ENCODE peak calls at places on chromosomes 7 and 10, in seven cellular contexts. Y is kidney tubule cell; D is MCF 10A; I is activated T-cell treated with anti-CD3 and anti-CD28 coated beads, Interleukin-2, amount 50 U/mL, for 48 hours; C is fibroblast of mammary gland; W is H7; H is NCI-H1105. R is an unnamed sample.

GRCh38 chr7:33849961-33850559 is 55.3 kb upstream of the BMPER start:
- DNase-seq in H (no peak), C (no peak), I (no peak), Y (no peak), D (no peak), W (no peak), R (no peak)

GRCh38 chr7:23358152-23358674 is 59.1 kb downstream of the MALSU1 start:
- DNase-seq in C (no peak), Y (no peak), D (no peak), W (no peak), H (no peak), I (no peak), R (no peak)

GRCh38 chr10:29736325-29737208 is 101.8 kb upstream of the SVIL start:
- DNase-seq in C (no peak), I (peak; percentile 30), D (peak; percentile 47), H (peak; percentile 12), Y (peak; percentile 81), W (peak; percentile 93), R (peak; percentile 56)

GRCh38 chr10:37535459-37536246 is 321.8 kb downstream of the ZNF248 start:
- DNase-seq in H (no peak), Y (peak; percentile 30), I (no peak), W (peak; percentile 8), D (no peak), C (no peak), R (no peak)

GRCh38 chr7:7862393-7862792 is 106.2 kb upstream of the GLCCI1 start:
- DNase-seq in W (no peak), C (no peak), I (no peak), Y (peak; percentile 45), H (no peak), D (no peak), R (no peak)

GRCh38 chr7:107643938-107644703 is 16.5 kb upstream of the SLC26A4 start:
- DNase-seq in H (no peak), I (no peak), D (no peak), W (no peak), C (no peak), Y (no peak), R (peak; percentile 23)

GRCh38 chr7:39399976-39400375 is 166.2 kb upstream of the YAE1 start:
- DNase-seq in W (no peak), I (no peak), Y (no peak), D (no peak), C (no peak), H (no peak), R (no peak)

GRCh38 chr10:114441107-114441506 is 36.8 kb upstream of the AFAP1L2 start:
- DNase-seq in H (no peak), W (no peak), C (no peak), Y (no peak), D (no peak), I (no peak), R (no peak)

GRCh38 chr10:70603439-70603778 is 868 bp upstream of the PRF1 start:
- DNase-seq in W (no peak), C (no peak), H (no peak), I (peak; percentile 59), D (no peak), Y (no peak), R (no peak)

GRCh38 chr7:157037028-157037427 is 26.6 kb upstream of the MNX1 start:
- DNase-seq in D (no peak), Y (no peak), C (no peak), W (no peak), I (no peak), H (no peak), R (no peak)

GRCh38 chr7:7567898-7568531 is 1.3 kb downstream of the MIOS start:
- DNase-seq in D (peak; percentile 5), H (peak; percentile 13), Y (no peak), C (no peak), I (no peak), W (no peak), R (no peak)

GRCh38 chr10:48377751-48378585 is 71.5 kb downstream of the MAPK8 start:
- DNase-seq in C (peak; percentile 13), W (no peak), Y (peak; percentile 92), D (no peak), H (no peak), I (no peak), R (no peak)

GRCh38 chr10:114367041-114367675 is 37.1 kb downstream of the AFAP1L2 start:
- DNase-seq in D (no peak), I (no peak), W (no peak), C (peak; percentile 36), H (no peak), Y (peak; percentile 43), R (no peak)

GRCh38 chr7:151056286-151057037 is 1.2 kb downstream of the CDK5 start:
- DNase-seq in D (no peak), C (no peak), I (no peak), Y (peak; percentile 26), H (no peak), W (peak; percentile 89), R (no peak)

GRCh38 chr7:158805937-158806336 is 23.4 kb downstream of the ESYT2 start:
- DNase-seq in H (no peak), C (no peak), Y (peak; percentile 13), W (no peak), D (no peak), I (no peak), R (no peak)

GRCh38 chr10:63711866-63712716 is 190.9 kb downstream of the REEP3 start:
- DNase-seq in Y (peak; percentile 97), W (no peak), D (peak; percentile 100), H (peak; percentile 88), I (no peak), C (peak; percentile 100), R (peak; percentile 93)

GRCh38 chr10:128747556-128748335 is 621.5 kb upstream of the MKI67 start:
- DNase-seq in I (no peak), Y (no peak), C (no peak), W (no peak), D (no peak), H (no peak), R (no peak)

GRCh38 chr10:63812491-63812890 is 291.3 kb downstream of the REEP3 start:
- DNase-seq in Y (no peak), I (no peak), D (no peak), H (no peak), W (no peak), C (peak; percentile 11), R (no peak)

GRCh38 chr10:95963992-95964391 is 56.2 kb downstream of the CC2D2B start:
- DNase-seq in H (no peak), W (no peak), D (no peak), I (no peak), C (no peak), Y (no peak), R (no peak)

GRCh38 chr10:30510184-30510931 is 76.4 kb downstream of the MAP3K8 start:
- DNase-seq in D (peak; percentile 88), Y (peak; percentile 71), C (peak; percentile 80), H (no peak), W (no peak), I (peak; percentile 57), R (peak; percentile 70)

GRCh38 chr10:69801434-69802315 is at the start of gene COL13A1:
- DNase-seq in C (peak; percentile 69), H (peak; percentile 14), W (peak; percentile 95), Y (peak; percentile 80), D (peak; percentile 86), I (peak; percentile 22), R (peak; percentile 53)

GRCh38 chr10:124733566-124734245 is 10.5 kb downstream of the FAM53B start:
- DNase-seq in C (no peak), D (no peak), H (no peak), W (no peak), Y (no peak), I (no peak), R (no peak)

GRCh38 chr10:3435671-3436070 is 263.1 kb upstream of the PITRM1 start:
- DNase-seq in I (no peak), Y (no peak), D (no peak), H (no peak), C (peak; percentile 16), W (no peak), R (peak; percentile 26)

GRCh38 chr7:66522518-66522917 is 106.2 kb upstream of the KCTD7 start:
- DNase-seq in Y (peak; percentile 41), I (peak; percentile 29), D (no peak), W (peak; percentile 49), C (peak; percentile 12), H (no peak), R (no peak)

GRCh38 chr10:14072541-14072940 is 258.2 kb downstream of the FRMD4A start:
- DNase-seq in C (no peak), W (no peak), H (no peak), D (no peak), I (no peak), Y (no peak), R (no peak)

GRCh38 chr10:1454428-1454827 is 282.9 kb downstream of the ADARB2 start:
- DNase-seq in H (no peak), Y (no peak), D (no peak), C (no peak), W (no peak), I (no peak), R (no peak)

GRCh38 chr7:129779602-129780256 is 168.2 kb downstream of the NRF1 start:
- DNase-seq in I (peak; percentile 61), Y (peak; percentile 70), C (no peak), W (peak; percentile 96), D (peak; percentile 81), H (peak; percentile 81), R (no peak)

GRCh38 chr7:68187549-68187948 is 1190.9 kb downstream of the TYW1 start:
- DNase-seq in Y (no peak), H (no peak), I (no peak), W (no peak), D (no peak), C (no peak), R (no peak)

GRCh38 chr10:11325817-11326216 is 285.6 kb downstream of the USP6NL start:
- DNase-seq in I (no peak), C (peak; percentile 41), W (no peak), D (peak; percentile 16), H (no peak), Y (peak; percentile 4), R (peak; percentile 3)

GRCh38 chr10:103580422-103580821 is 86.9 kb downstream of the NEURL1 start:
- DNase-seq in C (no peak), I (no peak), H (no peak), D (no peak), W (no peak), Y (no peak), R (no peak)

GRCh38 chr10:25125151-25125550 is 49.6 kb upstream of the GPR158 start:
- DNase-seq in D (no peak), W (peak; percentile 45), C (no peak), H (peak; percentile 55), Y (peak; percentile 29), I (no peak), R (no peak)

GRCh38 chr7:26663905-26664673 is 200.3 kb downstream of the SKAP2 start:
- DNase-seq in I (no peak), D (no peak), Y (no peak), H (no peak), W (no peak), C (peak; percentile 80), R (peak; percentile 68)